ENCODE peak calls at places on chromosomes 11 and 22, in ten cellular contexts. One of them, this sample, is unnamed.

GRCh38 chr11:117187799-117188481 is 9.4 kb downstream of the SIDT2 start:
- DNase-seq in caudate nucleus: no peak
- DNase-seq in mesenchymal stem cell: no peak
- DNase-seq in GM12865: no peak
- DNase-seq in substantia nigra: no peak
- DNase-seq in LHCN-M2: no peak
- DNase-seq in ovary: peak; percentile 38
- DNase-seq in stimulated activated CD4-positive, alpha-beta T cell treated with anti-CD3 and anti-CD28 coated beads, Interleukin-12 subunit alpha, Interleukin-12 subunit beta, amount 100 ng/mL, for 4 hours: no peak
- DNase-seq in fibroblast of the aortic adventitia: no peak
- DNase-seq in activated CD4-positive, alpha-beta T cell treated with anti-CD3 and anti-CD28 coated beads, Interleukin-2, amount 10 ng/mL, durations not matched to agents 7 days and 5 days: no peak
- DNase-seq in this sample: peak; percentile 15

GRCh38 chr11:22558638-22559037 is 67.0 kb downstream of the FANCF start:
- DNase-seq in ovary: no peak
- DNase-seq in activated CD4-positive, alpha-beta T cell treated with anti-CD3 and anti-CD28 coated beads, Interleukin-2, amount 10 ng/mL, durations not matched to agents 7 days and 5 days: no peak
- DNase-seq in substantia nigra: no peak
- DNase-seq in caudate nucleus: no peak
- DNase-seq in fibroblast of the aortic adventitia: peak; percentile 2
- DNase-seq in GM12865: no peak
- DNase-seq in mesenchymal stem cell: no peak
- DNase-seq in LHCN-M2: peak; percentile 1
- DNase-seq in stimulated activated CD4-positive, alpha-beta T cell treated with anti-CD3 and anti-CD28 coated beads, Interleukin-12 subunit alpha, Interleukin-12 subunit beta, amount 100 ng/mL, for 4 hours: no peak
- DNase-seq in this sample: no peak

GRCh38 chr11:20415432-20415831 is 27.9 kb downstream of the PRMT3 start:
- DNase-seq in substantia nigra: no peak
- DNase-seq in LHCN-M2: no peak
- DNase-seq in caudate nucleus: no peak
- DNase-seq in fibroblast of the aortic adventitia: no peak
- DNase-seq in GM12865: no peak
- DNase-seq in mesenchymal stem cell: no peak
- DNase-seq in activated CD4-positive, alpha-beta T cell treated with anti-CD3 and anti-CD28 coated beads, Interleukin-2, amount 10 ng/mL, durations not matched to agents 7 days and 5 days: no peak
- DNase-seq in ovary: no peak
- DNase-seq in stimulated activated CD4-positive, alpha-beta T cell treated with anti-CD3 and anti-CD28 coated beads, Interleukin-12 subunit alpha, Interleukin-12 subunit beta, amount 100 ng/mL, for 4 hours: no peak
- DNase-seq in this sample: no peak

GRCh38 chr11:62546244-62546936 is at the start of gene AHNAK:
- DNase-seq in LHCN-M2: peak; percentile 52
- DNase-seq in substantia nigra: no peak
- DNase-seq in mesenchymal stem cell: peak; percentile 75
- DNase-seq in fibroblast of the aortic adventitia: peak; percentile 50
- DNase-seq in activated CD4-positive, alpha-beta T cell treated with anti-CD3 and anti-CD28 coated beads, Interleukin-2, amount 10 ng/mL, durations not matched to agents 7 days and 5 days: peak; percentile 70
- DNase-seq in stimulated activated CD4-positive, alpha-beta T cell treated with anti-CD3 and anti-CD28 coated beads, Interleukin-12 subunit alpha, Interleukin-12 subunit beta, amount 100 ng/mL, for 4 hours: peak; percentile 60
- DNase-seq in GM12865: peak; percentile 79
- DNase-seq in caudate nucleus: no peak
- DNase-seq in ovary: peak; percentile 83
- DNase-seq in this sample: no peak

GRCh38 chr11:95925011-95925410 is 1.1 kb upstream of the MTMR2 start:
- DNase-seq in caudate nucleus: no peak
- DNase-seq in LHCN-M2: no peak
- DNase-seq in activated CD4-positive, alpha-beta T cell treated with anti-CD3 and anti-CD28 coated beads, Interleukin-2, amount 10 ng/mL, durations not matched to agents 7 days and 5 days: no peak
- DNase-seq in ovary: no peak
- DNase-seq in substantia nigra: no peak
- DNase-seq in GM12865: no peak
- DNase-seq in mesenchymal stem cell: peak; percentile 28
- DNase-seq in stimulated activated CD4-positive, alpha-beta T cell treated with anti-CD3 and anti-CD28 coated beads, Interleukin-12 subunit alpha, Interleukin-12 subunit beta, amount 100 ng/mL, for 4 hours: no peak
- DNase-seq in fibroblast of the aortic adventitia: peak; percentile 53
- DNase-seq in this sample: no peak

GRCh38 chr22:36986242-36986821 is 32.9 kb downstream of the TST start:
- DNase-seq in stimulated activated CD4-positive, alpha-beta T cell treated with anti-CD3 and anti-CD28 coated beads, Interleukin-12 subunit alpha, Interleukin-12 subunit beta, amount 100 ng/mL, for 4 hours: peak; percentile 23
- DNase-seq in substantia nigra: no peak
- DNase-seq in GM12865: peak; percentile 55
- DNase-seq in ovary: no peak
- DNase-seq in caudate nucleus: no peak
- DNase-seq in LHCN-M2: no peak
- DNase-seq in fibroblast of the aortic adventitia: no peak
- DNase-seq in mesenchymal stem cell: no peak
- DNase-seq in activated CD4-positive, alpha-beta T cell treated with anti-CD3 and anti-CD28 coated beads, Interleukin-2, amount 10 ng/mL, durations not matched to agents 7 days and 5 days: peak; percentile 44
- DNase-seq in this sample: no peak

GRCh38 chr11:3022300-3022967 is 30.3 kb upstream of the NAP1L4 start:
- DNase-seq in mesenchymal stem cell: peak; percentile 83
- DNase-seq in caudate nucleus: no peak
- DNase-seq in ovary: no peak
- DNase-seq in GM12865: peak; percentile 60
- DNase-seq in stimulated activated CD4-positive, alpha-beta T cell treated with anti-CD3 and anti-CD28 coated beads, Interleukin-12 subunit alpha, Interleukin-12 subunit beta, amount 100 ng/mL, for 4 hours: no peak
- DNase-seq in LHCN-M2: peak; percentile 83
- DNase-seq in fibroblast of the aortic adventitia: peak; percentile 74
- DNase-seq in substantia nigra: peak; percentile 23
- DNase-seq in activated CD4-positive, alpha-beta T cell treated with anti-CD3 and anti-CD28 coated beads, Interleukin-2, amount 10 ng/mL, durations not matched to agents 7 days and 5 days: peak; percentile 37
- DNase-seq in this sample: no peak

GRCh38 chr11:76263657-76264056 is 57.4 kb upstream of the WNT11 start:
- DNase-seq in ovary: no peak
- DNase-seq in LHCN-M2: no peak
- DNase-seq in stimulated activated CD4-positive, alpha-beta T cell treated with anti-CD3 and anti-CD28 coated beads, Interleukin-12 subunit alpha, Interleukin-12 subunit beta, amount 100 ng/mL, for 4 hours: no peak
- DNase-seq in substantia nigra: no peak
- DNase-seq in activated CD4-positive, alpha-beta T cell treated with anti-CD3 and anti-CD28 coated beads, Interleukin-2, amount 10 ng/mL, durations not matched to agents 7 days and 5 days: no peak
- DNase-seq in fibroblast of the aortic adventitia: no peak
- DNase-seq in GM12865: no peak
- DNase-seq in caudate nucleus: no peak
- DNase-seq in mesenchymal stem cell: no peak
- DNase-seq in this sample: no peak

GRCh38 chr11:35478411-35479139 is 46.8 kb downstream of the PAMR1 start:
- DNase-seq in GM12865: no peak
- DNase-seq in ovary: no peak
- DNase-seq in LHCN-M2: no peak
- DNase-seq in mesenchymal stem cell: no peak
- DNase-seq in caudate nucleus: no peak
- DNase-seq in stimulated activated CD4-positive, alpha-beta T cell treated with anti-CD3 and anti-CD28 coated beads, Interleukin-12 subunit alpha, Interleukin-12 subunit beta, amount 100 ng/mL, for 4 hours: no peak
- DNase-seq in substantia nigra: peak; percentile 38
- DNase-seq in activated CD4-positive, alpha-beta T cell treated with anti-CD3 and anti-CD28 coated beads, Interleukin-2, amount 10 ng/mL, durations not matched to agents 7 days and 5 days: no peak
- DNase-seq in fibroblast of the aortic adventitia: peak; percentile 12
- DNase-seq in this sample: peak; percentile 49

GRCh38 chr11:45614196-45614828 is 51.1 kb downstream of the CHST1 start:
- DNase-seq in caudate nucleus: no peak
- DNase-seq in activated CD4-positive, alpha-beta T cell treated with anti-CD3 and anti-CD28 coated beads, Interleukin-2, amount 10 ng/mL, durations not matched to agents 7 days and 5 days: no peak
- DNase-seq in GM12865: no peak
- DNase-seq in LHCN-M2: no peak
- DNase-seq in stimulated activated CD4-positive, alpha-beta T cell treated with anti-CD3 and anti-CD28 coated beads, Interleukin-12 subunit alpha, Interleukin-12 subunit beta, amount 100 ng/mL, for 4 hours: no peak
- DNase-seq in mesenchymal stem cell: no peak
- DNase-seq in fibroblast of the aortic adventitia: no peak
- DNase-seq in ovary: no peak
- DNase-seq in substantia nigra: no peak
- DNase-seq in this sample: no peak

GRCh38 chr22:42930810-42931420 is 73.8 kb upstream of the ARFGAP3 start:
- DNase-seq in LHCN-M2: peak; percentile 89
- DNase-seq in activated CD4-positive, alpha-beta T cell treated with anti-CD3 and anti-CD28 coated beads, Interleukin-2, amount 10 ng/mL, durations not matched to agents 7 days and 5 days: no peak
- DNase-seq in caudate nucleus: no peak
- DNase-seq in GM12865: peak; percentile 58
- DNase-seq in substantia nigra: no peak
- DNase-seq in fibroblast of the aortic adventitia: peak; percentile 32
- DNase-seq in mesenchymal stem cell: no peak
- DNase-seq in stimulated activated CD4-positive, alpha-beta T cell treated with anti-CD3 and anti-CD28 coated beads, Interleukin-12 subunit alpha, Interleukin-12 subunit beta, amount 100 ng/mL, for 4 hours: no peak
- DNase-seq in ovary: no peak
- DNase-seq in this sample: no peak

GRCh38 chr11:105937738-105938137 is 84.3 kb downstream of the MSANTD4 start:
- DNase-seq in LHCN-M2: peak; percentile 26
- DNase-seq in activated CD4-positive, alpha-beta T cell treated with anti-CD3 and anti-CD28 coated beads, Interleukin-2, amount 10 ng/mL, durations not matched to agents 7 days and 5 days: no peak
- DNase-seq in stimulated activated CD4-positive, alpha-beta T cell treated with anti-CD3 and anti-CD28 coated beads, Interleukin-12 subunit alpha, Interleukin-12 subunit beta, amount 100 ng/mL, for 4 hours: no peak
- DNase-seq in substantia nigra: no peak
- DNase-seq in GM12865: no peak
- DNase-seq in ovary: no peak
- DNase-seq in mesenchymal stem cell: peak; percentile 82
- DNase-seq in fibroblast of the aortic adventitia: no peak
- DNase-seq in caudate nucleus: peak; percentile 18
- DNase-seq in this sample: no peak

This sample was measured in dorsolateral prefrontal cortex.